ENCODE peak calls at places on chromosomes 16 and 17, in nine cellular contexts. One of them, this sample, is unnamed.

GRCh38 chr16:21301895-21302291 is 23.8 kb upstream of the CRYM start:
- DNase-seq in immature natural killer cell: no peak
- DNase-seq in vagina: no peak
- DNase-seq in activated T-helper 1 cell treated with anti-CD3 and anti-CD28 coated beads, Interleukin-2, amount 50 U/mL, for 16 hours: no peak
- DNase-seq in HTR-8/SVneo: no peak
- DNase-seq in activated CD8-positive, alpha-beta memory T cell treated with anti-CD3 and anti-CD28 coated beads for 24 hours: no peak
- DNase-seq in activated CD4-positive, alpha-beta T cell treated with anti-CD3 and anti-CD28 coated beads, Interleukin-2, amount 10 ng/mL, durations not matched to agents 24 days and 14 days: no peak
- DNase-seq in cardiac muscle cell: no peak
- DNase-seq in NCI-H82: no peak
- DNase-seq in this sample: no peak

GRCh38 chr17:910503-911194 is 68.9 kb downstream of the NXN start:
- DNase-seq in immature natural killer cell: no peak
- DNase-seq in vagina: no peak
- DNase-seq in activated T-helper 1 cell treated with anti-CD3 and anti-CD28 coated beads, Interleukin-2, amount 50 U/mL, for 16 hours: no peak
- DNase-seq in HTR-8/SVneo: no peak
- DNase-seq in activated CD8-positive, alpha-beta memory T cell treated with anti-CD3 and anti-CD28 coated beads for 24 hours: no peak
- DNase-seq in activated CD4-positive, alpha-beta T cell treated with anti-CD3 and anti-CD28 coated beads, Interleukin-2, amount 10 ng/mL, durations not matched to agents 24 days and 14 days: no peak
- DNase-seq in cardiac muscle cell: no peak
- DNase-seq in NCI-H82: no peak
- DNase-seq in this sample: no peak

GRCh38 chr17:35084987-35085386 is 21.5 kb upstream of the RFFL start:
- DNase-seq in immature natural killer cell: no peak
- DNase-seq in vagina: no peak
- DNase-seq in activated T-helper 1 cell treated with anti-CD3 and anti-CD28 coated beads, Interleukin-2, amount 50 U/mL, for 16 hours: no peak
- DNase-seq in HTR-8/SVneo: peak; percentile 23
- DNase-seq in activated CD8-positive, alpha-beta memory T cell treated with anti-CD3 and anti-CD28 coated beads for 24 hours: no peak
- DNase-seq in activated CD4-positive, alpha-beta T cell treated with anti-CD3 and anti-CD28 coated beads, Interleukin-2, amount 10 ng/mL, durations not matched to agents 24 days and 14 days: no peak
- DNase-seq in cardiac muscle cell: no peak
- DNase-seq in NCI-H82: no peak
- DNase-seq in this sample: no peak

GRCh38 chr17:7656958-7657715 is 6.4 kb downstream of the ATP1B2 start:
- DNase-seq in immature natural killer cell: no peak
- DNase-seq in vagina: no peak
- DNase-seq in activated T-helper 1 cell treated with anti-CD3 and anti-CD28 coated beads, Interleukin-2, amount 50 U/mL, for 16 hours: no peak
- DNase-seq in HTR-8/SVneo: no peak
- DNase-seq in activated CD8-positive, alpha-beta memory T cell treated with anti-CD3 and anti-CD28 coated beads for 24 hours: no peak
- DNase-seq in activated CD4-positive, alpha-beta T cell treated with anti-CD3 and anti-CD28 coated beads, Interleukin-2, amount 10 ng/mL, durations not matched to agents 24 days and 14 days: no peak
- DNase-seq in cardiac muscle cell: peak; percentile 94
- DNase-seq in NCI-H82: peak; percentile 87
- DNase-seq in this sample: peak; percentile 38

GRCh38 chr16:82082543-82083244 is 47.6 kb downstream of the HSD17B2 start:
- DNase-seq in immature natural killer cell: no peak
- DNase-seq in vagina: no peak
- DNase-seq in activated T-helper 1 cell treated with anti-CD3 and anti-CD28 coated beads, Interleukin-2, amount 50 U/mL, for 16 hours: no peak
- DNase-seq in HTR-8/SVneo: peak; percentile 11
- DNase-seq in activated CD8-positive, alpha-beta memory T cell treated with anti-CD3 and anti-CD28 coated beads for 24 hours: no peak
- DNase-seq in activated CD4-positive, alpha-beta T cell treated with anti-CD3 and anti-CD28 coated beads, Interleukin-2, amount 10 ng/mL, durations not matched to agents 24 days and 14 days: peak; percentile 67
- DNase-seq in cardiac muscle cell: no peak
- DNase-seq in NCI-H82: no peak
- DNase-seq in this sample: no peak

GRCh38 chr16:1102921-1103648 is 7.0 kb upstream of the C1QTNF8 start:
- DNase-seq in immature natural killer cell: peak; percentile 66
- DNase-seq in vagina: no peak
- DNase-seq in activated T-helper 1 cell treated with anti-CD3 and anti-CD28 coated beads, Interleukin-2, amount 50 U/mL, for 16 hours: peak; percentile 60
- DNase-seq in HTR-8/SVneo: peak; percentile 81
- DNase-seq in activated CD8-positive, alpha-beta memory T cell treated with anti-CD3 and anti-CD28 coated beads for 24 hours: peak; percentile 89
- DNase-seq in activated CD4-positive, alpha-beta T cell treated with anti-CD3 and anti-CD28 coated beads, Interleukin-2, amount 10 ng/mL, durations not matched to agents 24 days and 14 days: peak; percentile 93
- DNase-seq in cardiac muscle cell: peak; percentile 80
- DNase-seq in NCI-H82: peak; percentile 57
- DNase-seq in this sample: peak; percentile 74

GRCh38 chr17:48215583-48216139 is 108.1 kb downstream of the SNX11 start:
- DNase-seq in immature natural killer cell: no peak
- DNase-seq in vagina: no peak
- DNase-seq in activated T-helper 1 cell treated with anti-CD3 and anti-CD28 coated beads, Interleukin-2, amount 50 U/mL, for 16 hours: no peak
- DNase-seq in HTR-8/SVneo: peak; percentile 76
- DNase-seq in activated CD8-positive, alpha-beta memory T cell treated with anti-CD3 and anti-CD28 coated beads for 24 hours: no peak
- DNase-seq in activated CD4-positive, alpha-beta T cell treated with anti-CD3 and anti-CD28 coated beads, Interleukin-2, amount 10 ng/mL, durations not matched to agents 24 days and 14 days: no peak
- DNase-seq in cardiac muscle cell: no peak
- DNase-seq in NCI-H82: peak; percentile 38
- DNase-seq in this sample: no peak

GRCh38 chr16:19389246-19389645 is 28.4 kb upstream of the TMC5 start:
- DNase-seq in immature natural killer cell: peak; percentile 9
- DNase-seq in vagina: no peak
- DNase-seq in activated T-helper 1 cell treated with anti-CD3 and anti-CD28 coated beads, Interleukin-2, amount 50 U/mL, for 16 hours: peak; percentile 2
- DNase-seq in HTR-8/SVneo: peak; percentile 49
- DNase-seq in activated CD8-positive, alpha-beta memory T cell treated with anti-CD3 and anti-CD28 coated beads for 24 hours: peak; percentile 59
- DNase-seq in activated CD4-positive, alpha-beta T cell treated with anti-CD3 and anti-CD28 coated beads, Interleukin-2, amount 10 ng/mL, durations not matched to agents 24 days and 14 days: peak; percentile 87
- DNase-seq in cardiac muscle cell: peak; percentile 53
- DNase-seq in NCI-H82: peak; percentile 73
- DNase-seq in this sample: peak; percentile 62

GRCh38 chr17:246851-247421 is 65.5 kb upstream of the DOC2B start:
- DNase-seq in immature natural killer cell: no peak
- DNase-seq in vagina: no peak
- DNase-seq in activated T-helper 1 cell treated with anti-CD3 and anti-CD28 coated beads, Interleukin-2, amount 50 U/mL, for 16 hours: no peak
- DNase-seq in HTR-8/SVneo: no peak
- DNase-seq in activated CD8-positive, alpha-beta memory T cell treated with anti-CD3 and anti-CD28 coated beads for 24 hours: no peak
- DNase-seq in activated CD4-positive, alpha-beta T cell treated with anti-CD3 and anti-CD28 coated beads, Interleukin-2, amount 10 ng/mL, durations not matched to agents 24 days and 14 days: no peak
- DNase-seq in cardiac muscle cell: no peak
- DNase-seq in NCI-H82: no peak
- DNase-seq in this sample: no peak

GRCh38 chr16:48546774-48547173 is 63.2 kb downstream of the N4BP1 start:
- DNase-seq in immature natural killer cell: no peak
- DNase-seq in vagina: no peak
- DNase-seq in activated T-helper 1 cell treated with anti-CD3 and anti-CD28 coated beads, Interleukin-2, amount 50 U/mL, for 16 hours: no peak
- DNase-seq in HTR-8/SVneo: no peak
- DNase-seq in activated CD8-positive, alpha-beta memory T cell treated with anti-CD3 and anti-CD28 coated beads for 24 hours: no peak
- DNase-seq in activated CD4-positive, alpha-beta T cell treated with anti-CD3 and anti-CD28 coated beads, Interleukin-2, amount 10 ng/mL, durations not matched to agents 24 days and 14 days: no peak
- DNase-seq in cardiac muscle cell: no peak
- DNase-seq in NCI-H82: no peak
- DNase-seq in this sample: no peak

GRCh38 chr17:74467221-74467951 is 952 bp downstream of the CD300A start:
- DNase-seq in immature natural killer cell: peak; percentile 52
- DNase-seq in vagina: no peak
- DNase-seq in activated T-helper 1 cell treated with anti-CD3 and anti-CD28 coated beads, Interleukin-2, amount 50 U/mL, for 16 hours: no peak
- DNase-seq in HTR-8/SVneo: no peak
- DNase-seq in activated CD8-positive, alpha-beta memory T cell treated with anti-CD3 and anti-CD28 coated beads for 24 hours: no peak
- DNase-seq in activated CD4-positive, alpha-beta T cell treated with anti-CD3 and anti-CD28 coated beads, Interleukin-2, amount 10 ng/mL, durations not matched to agents 24 days and 14 days: peak; percentile 73
- DNase-seq in cardiac muscle cell: no peak
- DNase-seq in NCI-H82: no peak
- DNase-seq in this sample: no peak

GRCh38 chr16:24999856-25000447 is 15.2 kb downstream of the ARHGAP17 start:
- DNase-seq in immature natural killer cell: no peak
- DNase-seq in vagina: no peak
- DNase-seq in activated T-helper 1 cell treated with anti-CD3 and anti-CD28 coated beads, Interleukin-2, amount 50 U/mL, for 16 hours: no peak
- DNase-seq in HTR-8/SVneo: no peak
- DNase-seq in activated CD8-positive, alpha-beta memory T cell treated with anti-CD3 and anti-CD28 coated beads for 24 hours: peak; percentile 28
- DNase-seq in activated CD4-positive, alpha-beta T cell treated with anti-CD3 and anti-CD28 coated beads, Interleukin-2, amount 10 ng/mL, durations not matched to agents 24 days and 14 days: no peak
- DNase-seq in cardiac muscle cell: peak; percentile 46
- DNase-seq in NCI-H82: no peak
- DNase-seq in this sample: no peak

GRCh38 chr16:51035110-51035498 is 116.0 kb downstream of the SALL1 start:
- DNase-seq in immature natural killer cell: no peak
- DNase-seq in vagina: no peak
- DNase-seq in activated T-helper 1 cell treated with anti-CD3 and anti-CD28 coated beads, Interleukin-2, amount 50 U/mL, for 16 hours: no peak
- DNase-seq in HTR-8/SVneo: no peak
- DNase-seq in activated CD8-positive, alpha-beta memory T cell treated with anti-CD3 and anti-CD28 coated beads for 24 hours: no peak
- DNase-seq in activated CD4-positive, alpha-beta T cell treated with anti-CD3 and anti-CD28 coated beads, Interleukin-2, amount 10 ng/mL, durations not matched to agents 24 days and 14 days: no peak
- DNase-seq in cardiac muscle cell: no peak
- DNase-seq in NCI-H82: no peak
- DNase-seq in this sample: no peak

GRCh38 chr17:28492352-28493310 is 13.5 kb upstream of the FOXN1 start:
- DNase-seq in immature natural killer cell: no peak
- DNase-seq in vagina: no peak
- DNase-seq in activated T-helper 1 cell treated with anti-CD3 and anti-CD28 coated beads, Interleukin-2, amount 50 U/mL, for 16 hours: no peak
- DNase-seq in HTR-8/SVneo: no peak
- DNase-seq in activated CD8-positive, alpha-beta memory T cell treated with anti-CD3 and anti-CD28 coated beads for 24 hours: no peak
- DNase-seq in activated CD4-positive, alpha-beta T cell treated with anti-CD3 and anti-CD28 coated beads, Interleukin-2, amount 10 ng/mL, durations not matched to agents 24 days and 14 days: no peak
- DNase-seq in cardiac muscle cell: no peak
- DNase-seq in NCI-H82: no peak
- DNase-seq in this sample: no peak

GRCh38 chr17:82702161-82702932 is 3.8 kb upstream of the RAB40B start:
- DNase-seq in immature natural killer cell: no peak
- DNase-seq in vagina: no peak
- DNase-seq in activated T-helper 1 cell treated with anti-CD3 and anti-CD28 coated beads, Interleukin-2, amount 50 U/mL, for 16 hours: no peak
- DNase-seq in HTR-8/SVneo: no peak
- DNase-seq in activated CD8-positive, alpha-beta memory T cell treated with anti-CD3 and anti-CD28 coated beads for 24 hours: no peak
- DNase-seq in activated CD4-positive, alpha-beta T cell treated with anti-CD3 and anti-CD28 coated beads, Interleukin-2, amount 10 ng/mL, durations not matched to agents 24 days and 14 days: no peak
- DNase-seq in cardiac muscle cell: no peak
- DNase-seq in NCI-H82: no peak
- DNase-seq in this sample: no peak

GRCh38 chr16:54431041-54431996 is 144.7 kb upstream of the IRX3 start:
- DNase-seq in immature natural killer cell: no peak
- DNase-seq in vagina: no peak
- DNase-seq in activated T-helper 1 cell treated with anti-CD3 and anti-CD28 coated beads, Interleukin-2, amount 50 U/mL, for 16 hours: no peak
- DNase-seq in HTR-8/SVneo: peak; percentile 31
- DNase-seq in activated CD8-positive, alpha-beta memory T cell treated with anti-CD3 and anti-CD28 coated beads for 24 hours: no peak
- DNase-seq in activated CD4-positive, alpha-beta T cell treated with anti-CD3 and anti-CD28 coated beads, Interleukin-2, amount 10 ng/mL, durations not matched to agents 24 days and 14 days: no peak
- DNase-seq in cardiac muscle cell: no peak
- DNase-seq in NCI-H82: no peak
- DNase-seq in this sample: no peak

GRCh38 chr16:66640724-66641314 is 36.3 kb downstream of the CMTM3 start:
- DNase-seq in immature natural killer cell: no peak
- DNase-seq in vagina: no peak
- DNase-seq in activated T-helper 1 cell treated with anti-CD3 and anti-CD28 coated beads, Interleukin-2, amount 50 U/mL, for 16 hours: no peak
- DNase-seq in HTR-8/SVneo: no peak
- DNase-seq in activated CD8-positive, alpha-beta memory T cell treated with anti-CD3 and anti-CD28 coated beads for 24 hours: no peak
- DNase-seq in activated CD4-positive, alpha-beta T cell treated with anti-CD3 and anti-CD28 coated beads, Interleukin-2, amount 10 ng/mL, durations not matched to agents 24 days and 14 days: no peak
- DNase-seq in cardiac muscle cell: no peak
- DNase-seq in NCI-H82: no peak
- DNase-seq in this sample: no peak

GRCh38 chr17:82054351-82055022 is 2.8 kb downstream of the GPS1 start:
- DNase-seq in immature natural killer cell: no peak
- DNase-seq in vagina: no peak
- DNase-seq in activated T-helper 1 cell treated with anti-CD3 and anti-CD28 coated beads, Interleukin-2, amount 50 U/mL, for 16 hours: no peak
- DNase-seq in HTR-8/SVneo: no peak
- DNase-seq in activated CD8-positive, alpha-beta memory T cell treated with anti-CD3 and anti-CD28 coated beads for 24 hours: peak; percentile 57
- DNase-seq in activated CD4-positive, alpha-beta T cell treated with anti-CD3 and anti-CD28 coated beads, Interleukin-2, amount 10 ng/mL, durations not matched to agents 24 days and 14 days: no peak
- DNase-seq in cardiac muscle cell: no peak
- DNase-seq in NCI-H82: no peak
- DNase-seq in this sample: no peak

GRCh38 chr17:78401891-78402290 is 23.4 kb downstream of the PGS1 start:
- DNase-seq in immature natural killer cell: no peak
- DNase-seq in vagina: no peak
- DNase-seq in activated T-helper 1 cell treated with anti-CD3 and anti-CD28 coated beads, Interleukin-2, amount 50 U/mL, for 16 hours: no peak
- DNase-seq in HTR-8/SVneo: no peak
- DNase-seq in activated CD8-positive, alpha-beta memory T cell treated with anti-CD3 and anti-CD28 coated beads for 24 hours: no peak
- DNase-seq in activated CD4-positive, alpha-beta T cell treated with anti-CD3 and anti-CD28 coated beads, Interleukin-2, amount 10 ng/mL, durations not matched to agents 24 days and 14 days: no peak
- DNase-seq in cardiac muscle cell: no peak
- DNase-seq in NCI-H82: no peak
- DNase-seq in this sample: no peak

GRCh38 chr16:86761117-86761971 is 183.0 kb downstream of the FOXL1 start:
- DNase-seq in immature natural killer cell: peak; percentile 38
- DNase-seq in vagina: no peak
- DNase-seq in activated T-helper 1 cell treated with anti-CD3 and anti-CD28 coated beads, Interleukin-2, amount 50 U/mL, for 16 hours: peak; percentile 5
- DNase-seq in HTR-8/SVneo: peak; percentile 65
- DNase-seq in activated CD8-positive, alpha-beta memory T cell treated with anti-CD3 and anti-CD28 coated beads for 24 hours: peak; percentile 76
- DNase-seq in activated CD4-positive, alpha-beta T cell treated with anti-CD3 and anti-CD28 coated beads, Interleukin-2, amount 10 ng/mL, durations not matched to agents 24 days and 14 days: peak; percentile 84
- DNase-seq in cardiac muscle cell: peak; percentile 64
- DNase-seq in NCI-H82: peak; percentile 63
- DNase-seq in this sample: no peak

GRCh38 chr17:57914274-57915147 is 40.7 kb downstream of the CUEDC1 start:
- DNase-seq in immature natural killer cell: no peak
- DNase-seq in vagina: no peak
- DNase-seq in activated T-helper 1 cell treated with anti-CD3 and anti-CD28 coated beads, Interleukin-2, amount 50 U/mL, for 16 hours: no peak
- DNase-seq in HTR-8/SVneo: no peak
- DNase-seq in activated CD8-positive, alpha-beta memory T cell treated with anti-CD3 and anti-CD28 coated beads for 24 hours: no peak
- DNase-seq in activated CD4-positive, alpha-beta T cell treated with anti-CD3 and anti-CD28 coated beads, Interleukin-2, amount 10 ng/mL, durations not matched to agents 24 days and 14 days: no peak
- DNase-seq in cardiac muscle cell: no peak
- DNase-seq in NCI-H82: no peak
- DNase-seq in this sample: no peak

GRCh38 chr17:50199651-50200446 is 1.6 kb downstream of the COL1A1 start:
- DNase-seq in immature natural killer cell: peak; percentile 43
- DNase-seq in vagina: peak; percentile 98
- DNase-seq in activated T-helper 1 cell treated with anti-CD3 and anti-CD28 coated beads, Interleukin-2, amount 50 U/mL, for 16 hours: peak; percentile 37
- DNase-seq in HTR-8/SVneo: peak; percentile 92
- DNase-seq in activated CD8-positive, alpha-beta memory T cell treated with anti-CD3 and anti-CD28 coated beads for 24 hours: peak; percentile 65
- DNase-seq in activated CD4-positive, alpha-beta T cell treated with anti-CD3 and anti-CD28 coated beads, Interleukin-2, amount 10 ng/mL, durations not matched to agents 24 days and 14 days: peak; percentile 89
- DNase-seq in cardiac muscle cell: peak; percentile 93
- DNase-seq in NCI-H82: peak; percentile 86
- DNase-seq in this sample: peak; percentile 90

GRCh38 chr16:51119576-51120288 is 31.3 kb downstream of the SALL1 start:
- DNase-seq in immature natural killer cell: no peak
- DNase-seq in vagina: no peak
- DNase-seq in activated T-helper 1 cell treated with anti-CD3 and anti-CD28 coated beads, Interleukin-2, amount 50 U/mL, for 16 hours: no peak
- DNase-seq in HTR-8/SVneo: no peak
- DNase-seq in activated CD8-positive, alpha-beta memory T cell treated with anti-CD3 and anti-CD28 coated beads for 24 hours: no peak
- DNase-seq in activated CD4-positive, alpha-beta T cell treated with anti-CD3 and anti-CD28 coated beads, Interleukin-2, amount 10 ng/mL, durations not matched to agents 24 days and 14 days: no peak
- DNase-seq in cardiac muscle cell: no peak
- DNase-seq in NCI-H82: no peak
- DNase-seq in this sample: no peak

GRCh38 chr17:37731056-37731455 is 13.8 kb downstream of the HNF1B start:
- DNase-seq in immature natural killer cell: no peak
- DNase-seq in vagina: no peak
- DNase-seq in activated T-helper 1 cell treated with anti-CD3 and anti-CD28 coated beads, Interleukin-2, amount 50 U/mL, for 16 hours: no peak
- DNase-seq in HTR-8/SVneo: no peak
- DNase-seq in activated CD8-positive, alpha-beta memory T cell treated with anti-CD3 and anti-CD28 coated beads for 24 hours: no peak
- DNase-seq in activated CD4-positive, alpha-beta T cell treated with anti-CD3 and anti-CD28 coated beads, Interleukin-2, amount 10 ng/mL, durations not matched to agents 24 days and 14 days: no peak
- DNase-seq in cardiac muscle cell: no peak
- DNase-seq in NCI-H82: no peak
- DNase-seq in this sample: no peak

GRCh38 chr17:40065041-40065770 is 2.4 kb downstream of the THRA start:
- DNase-seq in immature natural killer cell: no peak
- DNase-seq in vagina: no peak
- DNase-seq in activated T-helper 1 cell treated with anti-CD3 and anti-CD28 coated beads, Interleukin-2, amount 50 U/mL, for 16 hours: no peak
- DNase-seq in HTR-8/SVneo: no peak
- DNase-seq in activated CD8-positive, alpha-beta memory T cell treated with anti-CD3 and anti-CD28 coated beads for 24 hours: no peak
- DNase-seq in activated CD4-positive, alpha-beta T cell treated with anti-CD3 and anti-CD28 coated beads, Interleukin-2, amount 10 ng/mL, durations not matched to agents 24 days and 14 days: no peak
- DNase-seq in cardiac muscle cell: peak; percentile 47
- DNase-seq in NCI-H82: peak; percentile 48
- DNase-seq in this sample: no peak

GRCh38 chr16:56856876-56857447 is 8.0 kb upstream of the SLC12A3 start:
- DNase-seq in immature natural killer cell: no peak
- DNase-seq in vagina: no peak
- DNase-seq in activated T-helper 1 cell treated with anti-CD3 and anti-CD28 coated beads, Interleukin-2, amount 50 U/mL, for 16 hours: no peak
- DNase-seq in HTR-8/SVneo: no peak
- DNase-seq in activated CD8-positive, alpha-beta memory T cell treated with anti-CD3 and anti-CD28 coated beads for 24 hours: no peak
- DNase-seq in activated CD4-positive, alpha-beta T cell treated with anti-CD3 and anti-CD28 coated beads, Interleukin-2, amount 10 ng/mL, durations not matched to agents 24 days and 14 days: no peak
- DNase-seq in cardiac muscle cell: no peak
- DNase-seq in NCI-H82: no peak
- DNase-seq in this sample: peak; percentile 7

GRCh38 chr16:67022531-67023214 is 6.3 kb upstream of the CBFB start:
- DNase-seq in immature natural killer cell: no peak
- DNase-seq in vagina: no peak
- DNase-seq in activated T-helper 1 cell treated with anti-CD3 and anti-CD28 coated beads, Interleukin-2, amount 50 U/mL, for 16 hours: no peak
- DNase-seq in HTR-8/SVneo: no peak
- DNase-seq in activated CD8-positive, alpha-beta memory T cell treated with anti-CD3 and anti-CD28 coated beads for 24 hours: no peak
- DNase-seq in activated CD4-positive, alpha-beta T cell treated with anti-CD3 and anti-CD28 coated beads, Interleukin-2, amount 10 ng/mL, durations not matched to agents 24 days and 14 days: no peak
- DNase-seq in cardiac muscle cell: no peak
- DNase-seq in NCI-H82: no peak
- DNase-seq in this sample: no peak

GRCh38 chr16:56812884-56813283 is 52.1 kb upstream of the SLC12A3 start:
- DNase-seq in immature natural killer cell: no peak
- DNase-seq in vagina: no peak
- DNase-seq in activated T-helper 1 cell treated with anti-CD3 and anti-CD28 coated beads, Interleukin-2, amount 50 U/mL, for 16 hours: no peak
- DNase-seq in HTR-8/SVneo: no peak
- DNase-seq in activated CD8-positive, alpha-beta memory T cell treated with anti-CD3 and anti-CD28 coated beads for 24 hours: no peak
- DNase-seq in activated CD4-positive, alpha-beta T cell treated with anti-CD3 and anti-CD28 coated beads, Interleukin-2, amount 10 ng/mL, durations not matched to agents 24 days and 14 days: no peak
- DNase-seq in cardiac muscle cell: no peak
- DNase-seq in NCI-H82: no peak
- DNase-seq in this sample: no peak

GRCh38 chr16:73231379-73231778 is 183.5 kb upstream of the ZFHX3 start:
- DNase-seq in immature natural killer cell: no peak
- DNase-seq in vagina: no peak
- DNase-seq in activated T-helper 1 cell treated with anti-CD3 and anti-CD28 coated beads, Interleukin-2, amount 50 U/mL, for 16 hours: no peak
- DNase-seq in HTR-8/SVneo: no peak
- DNase-seq in activated CD8-positive, alpha-beta memory T cell treated with anti-CD3 and anti-CD28 coated beads for 24 hours: no peak
- DNase-seq in activated CD4-positive, alpha-beta T cell treated with anti-CD3 and anti-CD28 coated beads, Interleukin-2, amount 10 ng/mL, durations not matched to agents 24 days and 14 days: no peak
- DNase-seq in cardiac muscle cell: no peak
- DNase-seq in NCI-H82: no peak
- DNase-seq in this sample: no peak